ENCODE peak calls at places on chromosomes 12 and 14, in five cellular contexts. H is H1, K is HepG2, G is K562, R is GM12891. O is an unnamed sample.
A peak's percentile ranks its signal among the peaks of the same experiment; 100 is the strongest.

GRCh38 chr12:28089363-28089762 is 100.9 kb upstream of the CCDC91 start:
- DNase-seq in H (no peak), K (no peak), G (no peak), R (no peak), O (no peak)

GRCh38 chr12:49233842-49234526 is 30.9 kb upstream of the TUBA1C start:
- DNase-seq in H (no peak), K (no peak), G (peak; percentile 43), R (no peak), O (no peak)

GRCh38 chr12:66144796-66145754 is 14.5 kb upstream of the LLPH start:
- DNase-seq in H (no peak), K (peak; percentile 69), G (no peak), R (no peak), O (no peak)

GRCh38 chr14:58712357-58712756 is 74.6 kb downstream of the DACT1 start:
- DNase-seq in H (no peak), K (no peak), G (peak; percentile 14), R (no peak), O (no peak)

GRCh38 chr12:131460516-131460915 is 250.4 kb upstream of the SFSWAP start:
- DNase-seq in H (no peak), K (no peak), G (no peak), R (no peak), O (no peak)

GRCh38 chr14:104473244-104473565 is 106.4 kb upstream of the C14orf180 start:
- DNase-seq in H (peak; percentile 62), K (no peak), G (no peak), R (no peak), O (no peak)

GRCh38 chr12:89279499-89279898 is 72.8 kb downstream of the DUSP6 start:
- DNase-seq in H (no peak), K (no peak), G (no peak), R (no peak), O (no peak)

GRCh38 chr12:2510066-2510465 is 284.7 kb upstream of the FKBP4 start:
- DNase-seq in H (no peak), K (no peak), G (no peak), R (no peak), O (no peak)

GRCh38 chr14:62739647-62740046 is 305.6 kb downstream of the KCNH5 start:
- DNase-seq in H (no peak), K (no peak), G (no peak), R (no peak), O (no peak)

GRCh38 chr12:108043750-108044149 is 85.3 kb upstream of the WSCD2 start:
- DNase-seq in H (no peak), K (no peak), G (no peak), R (no peak), O (no peak)

GRCh38 chr12:22856120-22856699 is 231.2 kb downstream of the ETNK1 start:
- DNase-seq in H (no peak), K (peak; percentile 20), G (peak; percentile 12), R (no peak), O (no peak)

GRCh38 chr14:87483651-87484260 is 509.2 kb downstream of the GALC start:
- DNase-seq in H (no peak), K (no peak), G (no peak), R (no peak), O (no peak)

GRCh38 chr12:51393676-51394545 is 2.7 kb upstream of the GALNT6 start:
- DNase-seq in H (no peak), K (no peak), G (peak; percentile 2), R (no peak), O (no peak)

GRCh38 chr12:107320031-107320928 is 226.9 kb upstream of the CRY1 start:
- DNase-seq in H (peak; percentile 79), K (peak; percentile 69), G (no peak), R (peak; percentile 19), O (no peak)

GRCh38 chr12:16325426-16325825 is 22.0 kb upstream of the MGST1 start:
- DNase-seq in H (no peak), K (no peak), G (no peak), R (no peak), O (no peak)

GRCh38 chr12:121668750-121669524 is 517 bp downstream of the MORN3 start:
- DNase-seq in H (peak; percentile 80), K (peak; percentile 28), G (peak; percentile 40), R (no peak), O (no peak)

GRCh38 chr12:121430821-121431415 is 31.0 kb downstream of the RNF34 start:
- DNase-seq in H (no peak), K (no peak), G (no peak), R (no peak), O (no peak)

GRCh38 chr12:42372154-42372791 is 46.3 kb downstream of the PPHLN1 start:
- DNase-seq in H (no peak), K (peak; percentile 58), G (peak; percentile 36), R (peak; percentile 5), O (peak; percentile 19)

GRCh38 chr12:75360920-75361319 is 26.4 kb downstream of the GLIPR1L1 start:
- DNase-seq in H (no peak), K (no peak), G (no peak), R (no peak), O (no peak)

GRCh38 chr12:62724947-62725447 is 210.0 kb downstream of the PPM1H start:
- DNase-seq in H (no peak), K (peak; percentile 6), G (peak; percentile 20), R (no peak), O (no peak)

GRCh38 chr14:103576371-103577024 is 13.7 kb downstream of the COA8 start:
- DNase-seq in H (no peak), K (no peak), G (no peak), R (no peak), O (no peak)

GRCh38 chr14:88613552-88614010 is 50.7 kb downstream of the ZC3H14 start:
- DNase-seq in H (no peak), K (peak; percentile 86), G (no peak), R (no peak), O (no peak)

GRCh38 chr12:52006726-52007157 is at the start of gene TAMALIN:
- DNase-seq in H (no peak), K (no peak), G (peak; percentile 82), R (peak; percentile 63), O (no peak)

DNA sequence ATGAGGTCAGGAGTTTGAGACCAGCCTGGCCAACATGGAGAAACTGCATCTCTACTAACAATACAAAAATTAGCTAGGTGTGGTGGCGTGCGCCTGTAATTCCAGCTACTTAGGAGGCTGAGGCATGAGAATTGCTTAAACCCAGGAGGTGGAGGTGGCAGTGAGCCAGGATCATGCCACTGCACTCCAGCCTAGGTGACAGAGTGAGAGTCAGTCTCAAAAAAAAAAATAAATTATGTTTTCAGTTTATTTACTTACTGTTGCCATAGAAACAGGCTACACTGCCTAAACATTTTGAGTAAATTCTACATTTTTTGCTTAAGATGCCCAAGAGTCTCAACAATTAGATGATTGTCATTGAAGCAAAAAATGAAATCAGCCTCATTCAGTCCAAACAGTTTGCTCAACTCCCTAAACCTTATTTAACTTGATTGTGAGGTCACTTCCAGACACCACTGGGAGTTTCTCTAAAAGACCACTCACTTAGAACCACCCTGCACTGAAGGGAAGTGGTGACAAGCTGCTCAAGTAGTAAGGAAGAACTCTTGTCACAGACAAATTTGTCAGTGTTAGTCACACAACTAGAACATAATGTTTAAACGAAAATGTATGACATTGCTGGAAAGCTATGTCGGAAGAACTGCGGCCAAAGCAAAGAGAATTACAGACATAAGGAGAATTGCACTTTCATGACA is 9.8 kb upstream of the GNPNAT1 start:
- DNase-seq in H (no peak), K (no peak), G (no peak), R (no peak), O (no peak)
- TF ChIP-seq TAF1 in H (no peak), K (no peak), G (no peak), R (no peak), O (no peak)

GRCh38 chr12:100752841-100753240 is 41.7 kb upstream of the ANO4 start:
- DNase-seq in H (no peak), K (no peak), G (no peak), R (no peak), O (no peak)
- TF ChIP-seq POLR2A in H (no peak), K (no peak), G (no peak), R (no peak), O (no peak)

DNA sequence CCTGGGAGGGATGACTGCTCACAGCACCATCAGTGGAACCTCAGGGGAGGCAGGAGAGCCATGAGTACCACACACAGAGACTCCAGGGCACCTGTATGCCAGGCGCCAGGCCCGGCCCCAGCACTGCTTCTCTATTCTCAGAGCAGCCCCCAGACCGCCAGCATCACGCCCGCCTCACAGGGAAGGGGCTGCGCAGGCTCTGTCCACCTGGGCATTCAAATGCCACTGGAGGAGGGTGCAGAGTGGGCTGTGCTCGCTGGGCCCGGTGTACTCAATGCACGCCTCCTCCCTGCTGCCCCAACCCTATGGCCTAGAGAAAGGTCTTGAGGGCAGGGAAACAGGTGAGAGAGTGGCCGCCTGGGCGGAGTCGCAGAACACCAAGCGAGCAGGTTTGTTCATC is 43.6 kb downstream of the CCDC85C start:
- DNase-seq in H (no peak), K (no peak), G (no peak), R (no peak), O (no peak)
- TF ChIP-seq POLR2AphosphoS5 in H (no peak), K (no peak), G (no peak), R (no peak), O (no peak)

DNA sequence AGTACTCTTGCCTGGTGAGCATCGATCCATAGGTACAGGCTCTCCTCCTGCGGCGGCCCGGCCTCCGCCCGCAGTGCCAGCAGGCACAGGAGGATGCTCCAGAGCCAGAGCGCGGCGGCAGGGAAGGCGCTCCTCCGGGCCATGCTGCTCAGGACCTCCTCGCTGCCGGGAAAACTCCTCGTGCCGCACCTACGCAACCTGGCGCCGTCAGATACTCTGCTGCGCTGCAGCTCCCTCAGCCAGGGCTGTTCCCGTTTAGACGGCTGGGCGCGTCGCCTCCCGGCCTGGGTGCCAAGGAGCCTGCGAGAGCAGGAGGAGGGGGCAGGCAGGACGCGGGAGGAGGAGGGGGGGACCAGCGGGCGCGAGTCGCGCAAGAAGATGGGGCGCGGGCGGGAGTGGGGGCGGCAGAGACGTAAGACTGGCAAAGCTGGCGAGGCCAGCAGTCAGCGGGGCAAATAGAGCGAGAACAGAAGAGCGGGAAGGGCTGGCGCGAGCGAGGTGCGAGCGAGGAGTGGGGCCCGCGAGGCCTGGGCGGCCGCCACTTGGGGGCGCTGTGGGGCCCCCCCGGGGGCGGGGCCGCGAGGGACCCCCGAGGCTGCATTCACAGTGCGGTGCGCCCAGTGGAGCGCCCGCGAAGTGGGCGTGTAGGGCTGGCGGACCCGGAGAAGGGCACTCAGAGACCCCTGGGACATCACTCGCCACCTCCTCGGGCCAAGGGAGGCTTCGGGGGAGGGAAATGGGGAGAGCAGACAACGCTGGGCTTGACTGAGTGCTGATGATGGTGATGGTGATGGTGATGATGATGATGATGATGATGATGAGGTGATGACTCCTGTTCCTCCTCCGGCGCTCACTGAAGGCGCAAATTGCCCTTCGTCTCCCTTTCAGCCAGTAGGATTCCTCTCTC is at the start of gene WIF1:
- DNase-seq in H (peak; percentile 86), K (no peak), G (no peak), R (no peak), O (peak; percentile 10)
- TF ChIP-seq TAF1 in H (no peak), K (no peak), G (no peak), R (no peak), O (no peak)

O was measured in GM12892.